ENCODE peak calls at places on chromosome 1, in four cellular contexts. One of them, this sample, is unnamed.

GRCh38 chr1:178646821-178647220 is 78.2 kb upstream of the RALGPS2 start:
- DNase-seq in lower lobe of right lung: no peak
- DNase-seq in H9: no peak
- DNase-seq in dorsolateral prefrontal cortex: peak
- DNase-seq in this sample: no peak

GRCh38 chr1:63628607-63629006 is 35.4 kb downstream of the PGM1 start:
- DNase-seq in H9: no peak
- DNase-seq in dorsolateral prefrontal cortex: no peak
- DNase-seq in lower lobe of right lung: no peak
- DNase-seq in this sample: no peak

GRCh38 chr1:67004176-67004575 is 49.8 kb downstream of the SLC35D1 start:
- DNase-seq in H9: no peak
- DNase-seq in lower lobe of right lung: no peak
- DNase-seq in dorsolateral prefrontal cortex: no peak
- DNase-seq in this sample: no peak

GRCh38 chr1:179951383-179952144 is 3.0 kb upstream of the CEP350 start:
- DNase-seq in lower lobe of right lung: no peak
- DNase-seq in H9: no peak
- DNase-seq in dorsolateral prefrontal cortex: no peak
- DNase-seq in this sample: no peak

GRCh38 chr1:107821340-107821739 is 143.6 kb downstream of the VAV3 start:
- DNase-seq in H9: no peak
- DNase-seq in dorsolateral prefrontal cortex: no peak
- DNase-seq in lower lobe of right lung: no peak
- DNase-seq in this sample: no peak

GRCh38 chr1:64881281-64881680 is 85.1 kb downstream of the JAK1 start:
- DNase-seq in H9: no peak
- DNase-seq in dorsolateral prefrontal cortex: no peak
- DNase-seq in lower lobe of right lung: no peak
- DNase-seq in this sample: no peak

GRCh38 chr1:64936958-64937357 is 29.4 kb downstream of the JAK1 start:
- DNase-seq in dorsolateral prefrontal cortex: no peak
- DNase-seq in lower lobe of right lung: no peak
- DNase-seq in H9: no peak
- DNase-seq in this sample: no peak

GRCh38 chr1:44947060-44947773 is 39.2 kb downstream of the EIF2B3 start:
- DNase-seq in H9: no peak
- DNase-seq in dorsolateral prefrontal cortex: peak
- DNase-seq in lower lobe of right lung: no peak
- DNase-seq in this sample: no peak

GRCh38 chr1:176531036-176531435 is 68.1 kb downstream of the PAPPA2 start:
- DNase-seq in lower lobe of right lung: no peak
- DNase-seq in dorsolateral prefrontal cortex: no peak
- DNase-seq in H9: no peak
- DNase-seq in this sample: no peak

GRCh38 chr1:1599919-1600860 is at the start of gene FNDC10:
- DNase-seq in lower lobe of right lung: peak
- DNase-seq in dorsolateral prefrontal cortex: no peak
- DNase-seq in H9: peak
- DNase-seq in this sample: no peak

GRCh38 chr1:96416111-96416595 is 305.4 kb upstream of the PTBP2 start:
- DNase-seq in H9: no peak
- DNase-seq in lower lobe of right lung: no peak
- DNase-seq in dorsolateral prefrontal cortex: peak
- DNase-seq in this sample: no peak

GRCh38 chr1:47871799-47872353 is 125.3 kb downstream of the TRABD2B start:
- DNase-seq in H9: no peak
- DNase-seq in dorsolateral prefrontal cortex: no peak
- DNase-seq in lower lobe of right lung: no peak
- DNase-seq in this sample: no peak

GRCh38 chr1:192766009-192766625 is 42.7 kb upstream of the RGS2 start:
- DNase-seq in lower lobe of right lung: no peak
- DNase-seq in H9: no peak
- DNase-seq in dorsolateral prefrontal cortex: no peak
- DNase-seq in this sample: no peak

GRCh38 chr1:164735315-164736052 is 176.5 kb downstream of the PBX1 start:
- DNase-seq in H9: no peak
- DNase-seq in lower lobe of right lung: no peak
- DNase-seq in dorsolateral prefrontal cortex: peak
- DNase-seq in this sample: no peak

GRCh38 chr1:227913969-227914791 is 33.6 kb downstream of the WNT9A start:
- DNase-seq in lower lobe of right lung: no peak
- DNase-seq in H9: no peak
- DNase-seq in dorsolateral prefrontal cortex: no peak
- DNase-seq in this sample: no peak

GRCh38 chr1:44293761-44294315 is 61.2 kb downstream of the ERI3 start:
- DNase-seq in lower lobe of right lung: no peak
- DNase-seq in dorsolateral prefrontal cortex: no peak
- DNase-seq in H9: no peak
- DNase-seq in this sample: no peak

GRCh38 chr1:18475234-18475633 is 5.5 kb upstream of the KLHDC7A start:
- DNase-seq in H9: no peak
- DNase-seq in lower lobe of right lung: no peak
- DNase-seq in dorsolateral prefrontal cortex: no peak
- DNase-seq in this sample: no peak

GRCh38 chr1:53319296-53320101 is 8.4 kb downstream of the LRP8 start:
- DNase-seq in lower lobe of right lung: peak
- DNase-seq in H9: no peak
- DNase-seq in dorsolateral prefrontal cortex: no peak
- DNase-seq in this sample: no peak

GRCh38 chr1:67710417-67710816 is 25.4 kb downstream of the GADD45A start:
- DNase-seq in H9: no peak
- DNase-seq in dorsolateral prefrontal cortex: no peak
- DNase-seq in lower lobe of right lung: no peak
- DNase-seq in this sample: no peak

GRCh38 chr1:64093941-64094340 is 109.5 kb upstream of the UBE2U start:
- DNase-seq in lower lobe of right lung: no peak
- DNase-seq in dorsolateral prefrontal cortex: no peak
- DNase-seq in H9: no peak
- DNase-seq in this sample: no peak

GRCh38 chr1:25795955-25796806 is 3.8 kb upstream of the SELENON start:
- DNase-seq in lower lobe of right lung: peak
- DNase-seq in dorsolateral prefrontal cortex: peak
- DNase-seq in H9: no peak
- DNase-seq in this sample: no peak

GRCh38 chr1:236301080-236301957 is 19.6 kb upstream of the ERO1B start:
- DNase-seq in H9: no peak
- DNase-seq in lower lobe of right lung: no peak
- DNase-seq in dorsolateral prefrontal cortex: no peak
- DNase-seq in this sample: no peak

GRCh38 chr1:203197625-203198024 is 11.1 kb upstream of the CHI3L1 start:
- DNase-seq in lower lobe of right lung: no peak
- DNase-seq in H9: no peak
- DNase-seq in dorsolateral prefrontal cortex: no peak
- DNase-seq in this sample: no peak

DNA sequence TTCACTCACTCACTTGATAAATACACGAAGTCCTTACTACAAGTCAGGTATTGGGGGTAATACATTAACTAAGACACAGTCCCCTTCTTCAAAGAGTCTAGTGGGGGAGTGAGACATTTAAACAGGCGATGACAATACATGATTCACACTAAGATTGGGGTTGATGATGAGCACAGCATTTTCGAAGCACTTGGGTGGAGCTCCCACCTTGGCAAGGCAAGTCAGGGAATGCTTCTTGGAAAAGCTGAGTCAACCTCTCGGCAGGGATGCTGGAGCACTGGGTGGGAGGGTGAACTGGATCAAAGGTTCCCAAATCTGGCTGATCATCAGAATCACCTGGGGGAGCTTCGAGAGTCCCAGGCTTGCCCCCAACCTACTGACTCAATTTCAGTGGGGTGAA is 57.9 kb upstream of the ENAH start:
- DNase-seq in dorsolateral prefrontal cortex: no peak
- DNase-seq in lower lobe of right lung: no peak
- DNase-seq in H9: no peak
- DNase-seq in this sample: no peak
- H3K27ac ChIP-seq in dorsolateral prefrontal cortex: no peak
- H3K27ac ChIP-seq in lower lobe of right lung: no peak
- H3K27ac ChIP-seq in H9: no peak
- H3K27ac ChIP-seq in this sample: no peak

GRCh38 chr1:94799201-94799600 is 21.0 kb upstream of the SLC44A3 start:
- DNase-seq in H9: no peak
- DNase-seq in lower lobe of right lung: no peak
- DNase-seq in dorsolateral prefrontal cortex: no peak
- DNase-seq in this sample: no peak
- H3K27ac ChIP-seq in H9: no peak
- H3K27ac ChIP-seq in lower lobe of right lung: no peak
- H3K27ac ChIP-seq in dorsolateral prefrontal cortex: no peak
- H3K27ac ChIP-seq in this sample: no peak

GRCh38 chr1:110787328-110788071 is 85.4 kb upstream of the CD53 start:
- DNase-seq in H9: no peak
- DNase-seq in lower lobe of right lung: no peak
- DNase-seq in dorsolateral prefrontal cortex: no peak
- DNase-seq in this sample: no peak
- H3K27ac ChIP-seq in H9: no peak
- H3K27ac ChIP-seq in lower lobe of right lung: peak
- H3K27ac ChIP-seq in dorsolateral prefrontal cortex: no peak
- H3K27ac ChIP-seq in this sample: no peak

DNA sequence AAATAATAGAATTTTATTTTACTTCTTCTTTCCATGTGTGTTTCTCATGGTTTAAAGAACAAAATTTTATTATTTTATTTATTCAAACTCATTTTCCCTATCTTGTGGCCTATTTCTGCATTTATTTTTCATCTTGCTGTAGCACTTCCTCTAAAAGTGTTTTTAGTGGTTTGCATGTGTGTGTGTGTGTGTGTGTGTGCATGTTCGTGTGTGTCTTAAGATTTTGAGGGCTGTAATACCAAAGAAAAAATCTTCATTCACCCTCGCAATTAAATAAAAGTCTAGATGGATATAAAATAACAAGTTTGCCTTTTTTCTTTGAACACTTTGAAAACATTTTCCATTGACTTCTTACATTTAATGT is 24.6 kb upstream of the FCRL3 start:
- DNase-seq in lower lobe of right lung: no peak
- DNase-seq in H9: no peak
- DNase-seq in dorsolateral prefrontal cortex: no peak
- DNase-seq in this sample: no peak
- H3K27ac ChIP-seq in lower lobe of right lung: no peak
- H3K27ac ChIP-seq in H9: no peak
- H3K27ac ChIP-seq in dorsolateral prefrontal cortex: no peak
- H3K27ac ChIP-seq in this sample: no peak